ENCODE peak calls at places on chromosomes 7 and 10, in ten cellular contexts. V is heart left ventricle, T is cardiac fibroblast, I is lower leg skin, N is MM.1S, S is left ventricle myocardium inferior, C is right atrium auricular region, F is transverse colon, K is sigmoid colon, W is GM12865. D is an unnamed sample.
A peak's percentile ranks its signal among the peaks of the same experiment; 100 is the strongest.

GRCh38 chr7:15130666-15131541 is 228.4 kb upstream of the DGKB start:
- DNase-seq in W (no peak), K (no peak), C (no peak), S (no peak), I (no peak), T (peak; percentile 20), F (no peak), V (no peak), N (no peak), D (peak; percentile 84)

GRCh38 chr10:124699471-124700292 is 44.5 kb downstream of the FAM53B start:
- DNase-seq in S (peak; percentile 69), T (no peak), V (peak; percentile 72), F (no peak), K (no peak), I (no peak), C (no peak), W (no peak), N (no peak), D (no peak)

GRCh38 chr10:72000073-72001025 is 36.2 kb downstream of the CHST3 start:
- DNase-seq in T (no peak), W (no peak), F (no peak), K (no peak), S (no peak), V (peak; percentile 32), C (no peak), I (no peak), N (no peak), D (no peak)

GRCh38 chr10:30493609-30494530 is 59.9 kb downstream of the MAP3K8 start:
- DNase-seq in F (peak; percentile 17), T (peak; percentile 24), W (peak; percentile 69), V (peak; percentile 61), K (peak; percentile 80), S (peak; percentile 35), C (peak; percentile 82), I (peak; percentile 92), N (no peak), D (peak; percentile 48)

GRCh38 chr10:124740374-124741280 is 3.6 kb downstream of the FAM53B start:
- DNase-seq in F (peak; percentile 65), T (peak; percentile 67), I (peak; percentile 95), N (no peak), K (peak; percentile 92), C (peak; percentile 80), W (peak; percentile 62), V (peak; percentile 79), S (peak; percentile 72), D (peak; percentile 70)

GRCh38 chr10:19788075-19788686 is 28.1 kb upstream of the PLXDC2 start:
- DNase-seq in W (peak; percentile 53), K (no peak), N (peak; percentile 52), V (no peak), S (no peak), F (peak; percentile 23), C (no peak), I (no peak), T (peak; percentile 81), D (peak; percentile 74)

GRCh38 chr10:91632671-91633550 is at the start of gene PPP1R3C:
- DNase-seq in C (peak; percentile 96), K (peak; percentile 96), N (peak; percentile 16), F (peak; percentile 79), S (peak; percentile 90), I (peak; percentile 97), W (peak; percentile 33), T (peak; percentile 94), V (peak; percentile 96), D (peak; percentile 91)

GRCh38 chr10:43350139-43350538 is 21.3 kb upstream of the FXYD4 start:
- DNase-seq in C (no peak), I (no peak), V (no peak), T (peak; percentile 10), S (no peak), N (no peak), W (no peak), F (peak; percentile 32), K (no peak), D (peak; percentile 21)

GRCh38 chr10:94902080-94902479 is 36.4 kb upstream of the CYP2C9 start:
- DNase-seq in V (no peak), N (no peak), S (no peak), K (no peak), F (no peak), C (no peak), T (no peak), W (no peak), I (no peak), D (no peak)

GRCh38 chr7:18995270-18995671 is 122.2 kb downstream of the TWIST1 start:
- DNase-seq in V (no peak), N (no peak), W (no peak), T (no peak), I (no peak), C (no peak), K (no peak), S (no peak), F (no peak), D (no peak)
- H3K4me3 ChIP-seq in V (no peak overlapping the region), N (no peak overlapping the region), W (no peak overlapping the region), T (no peak overlapping the region), I (no peak overlapping the region), C (no peak overlapping the region), K (no peak overlapping the region), S (no peak overlapping the region), F (no peak overlapping the region), D (no peak overlapping the region)

DNA sequence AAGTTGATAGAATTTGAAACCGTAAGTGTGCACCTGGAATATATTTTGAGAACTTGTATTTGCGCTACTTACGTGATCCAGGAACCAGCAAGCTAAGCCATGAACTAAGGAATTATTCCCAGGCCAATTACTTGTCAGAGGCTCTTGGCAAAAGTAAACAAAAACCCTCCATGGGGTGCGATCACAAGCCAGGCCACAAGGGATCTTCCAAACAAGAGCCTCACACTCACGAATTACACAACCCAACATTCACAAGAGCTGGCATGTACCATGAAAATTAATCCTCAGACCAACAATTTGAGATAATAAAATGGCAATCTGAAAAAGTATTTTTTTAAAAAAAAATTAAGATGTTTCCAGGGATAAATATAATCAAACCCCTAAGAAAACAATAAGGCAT is 467.0 kb upstream of the AKR1E2 start:
- DNase-seq in S (no peak), F (no peak), V (no peak), N (no peak), I (no peak), W (no peak), C (no peak), K (no peak), T (peak; percentile 77), D (peak; percentile 59)
- TF ChIP-seq CTCF in S (no peak), F (no peak), V (no peak), N (no peak), I (no peak), W (no peak), C (no peak), K (no peak), T (peak; percentile 3), D (no peak)

GRCh38 chr10:35216303-35216905 is 89.8 kb downstream of the CREM start:
- DNase-seq in V (peak; percentile 54), C (no peak), N (no peak), T (peak; percentile 54), S (peak; percentile 25), I (no peak), W (no peak), F (peak; percentile 38), K (peak; percentile 78), D (no peak)

GRCh38 chr10:35219906-35220890 is 93.6 kb downstream of the CREM start:
- DNase-seq in T (no peak), N (no peak), F (no peak), K (no peak), C (no peak), I (no peak), V (no peak), S (no peak), W (no peak), D (peak; percentile 53)

GRCh38 chr10:35217458-35217857 is 90.8 kb downstream of the CREM start:
- DNase-seq in F (no peak), I (no peak), C (no peak), S (no peak), N (no peak), W (no peak), K (peak; percentile 71), T (peak; percentile 46), V (no peak), D (no peak)

GRCh38 chr10:35219292-35219691 is 92.6 kb downstream of the CREM start:
- DNase-seq in V (no peak), T (no peak), N (no peak), I (no peak), C (no peak), S (no peak), W (no peak), K (no peak), F (no peak), D (no peak)

GRCh38 chr10:35218339-35218955 is 91.8 kb downstream of the CREM start:
- DNase-seq in W (peak; percentile 92), C (peak; percentile 92), F (peak; percentile 83), K (peak; percentile 92), T (peak; percentile 95), V (peak; percentile 89), S (peak; percentile 69), I (peak; percentile 95), N (peak; percentile 84), D (peak; percentile 95)
- H3K4me3 ChIP-seq in W (no peak overlapping the region), C (no peak overlapping the region), F (no peak overlapping the region), K (no peak overlapping the region), T (no peak overlapping the region), V (no peak overlapping the region), S (no peak overlapping the region), I (no peak overlapping the region), N (no peak overlapping the region), D (no peak overlapping the region)

GRCh38 chr7:99438573-99439480 is at the start of the genes CPSF4 and PTCD1:
- DNase-seq in C (peak; percentile 95), K (peak; percentile 98), F (peak; percentile 96), I (peak; percentile 99), W (peak; percentile 97), V (peak; percentile 97), T (peak; percentile 96), S (peak; percentile 95), N (peak; percentile 97), D (peak; percentile 94)
- TF ChIP-seq CTCF in C (no peak), K (no peak), F (no peak), I (no peak), W (no peak), V (no peak), T (no peak), S (no peak), N (no peak), D (no peak)

GRCh38 chr7:100221767-100222444 is 2.2 kb downstream of the PVRIG start:
- DNase-seq in S (no peak), I (no peak), F (no peak), K (no peak), C (no peak), W (peak; percentile 34), V (no peak), N (no peak), T (no peak), D (no peak)
- H3K4me3 ChIP-seq in S (no peak overlapping the region), I (no peak overlapping the region), F (no peak overlapping the region), K (no peak overlapping the region), C (no peak overlapping the region), W (peak overlapping the region; percentile 66), V (no peak overlapping the region), N (peak overlapping the region; percentile 54), T (no peak overlapping the region), D (no peak overlapping the region)

GRCh38 chr10:15439381-15439837 is 68.3 kb upstream of the FAM171A1 start:
- DNase-seq in F (peak; percentile 19), T (peak; percentile 90), N (no peak), W (no peak), S (peak; percentile 55), C (peak; percentile 91), I (no peak), V (peak; percentile 53), K (peak; percentile 70), D (peak; percentile 95)
- TF ChIP-seq CTCF in F (peak; percentile 22), T (peak; percentile 57), N (no peak), W (no peak), S (peak; percentile 58), C (no peak), I (no peak), V (peak; percentile 38), K (no peak), D (peak; percentile 79)

D was measured in fibroblast of the aortic adventitia.